ENCODE peak calls at places on chromosomes 4 and X, in nine cellular contexts. T is left cardiac atrium, W is left lung, R is RPMI7951, J is HS-27A, U is HT1080, X is globus pallidus, M is NCI-H1694 treated with DMSO at 0.1 percent for 48 hours, Y is lower leg skin. E is an unnamed sample.

GRCh38 chrX:55624403-55624802 is 1.2 kb downstream of the FOXR2 start:
- DNase-seq in T (no peak), W (peak), R (peak), J (no peak), U (no peak), X (no peak), M (no peak), Y (no peak), E (no peak)

GRCh38 chr4:36081185-36081584 is 163.1 kb downstream of the ARAP2 start:
- DNase-seq in T (no peak), W (no peak), R (no peak), J (no peak), U (peak), X (no peak), M (no peak), Y (no peak), E (no peak)

GRCh38 chrX:115459883-115460564 is 101.0 kb upstream of the PLS3 start:
- DNase-seq in T (no peak), W (no peak), R (no peak), J (no peak), U (no peak), X (no peak), M (no peak), Y (no peak), E (no peak)

GRCh38 chrX:88735835-88736234 is 11.2 kb upstream of the CPXCR1 start:
- DNase-seq in T (no peak), W (no peak), R (no peak), J (no peak), U (no peak), X (no peak), M (no peak), Y (no peak), E (no peak)

GRCh38 chr4:169229571-169230028 is 41.2 kb downstream of the SH3RF1 start:
- DNase-seq in T (no peak), W (no peak), R (peak), J (no peak), U (peak), X (no peak), M (no peak), Y (no peak), E (no peak)

GRCh38 chr4:108492816-108493595 is 127.4 kb upstream of the RPL34 start:
- DNase-seq in T (no peak), W (no peak), R (peak), J (no peak), U (peak), X (no peak), M (no peak), Y (no peak), E (no peak)

GRCh38 chrX:129622757-129623301 is 31.9 kb downstream of the APLN start:
- DNase-seq in T (no peak), W (no peak), R (peak), J (no peak), U (peak), X (no peak), M (no peak), Y (no peak), E (no peak)

GRCh38 chr4:113083346-113083745 is 33.9 kb downstream of the ANK2 start:
- DNase-seq in T (no peak), W (no peak), R (no peak), J (no peak), U (no peak), X (no peak), M (no peak), Y (no peak), E (no peak)

GRCh38 chrX:80486299-80486698 is 66.1 kb downstream of the TENT5D start:
- DNase-seq in T (no peak), W (no peak), R (no peak), J (no peak), U (no peak), X (no peak), M (no peak), Y (no peak), E (no peak)

GRCh38 chrX:74343970-74344622 is 40.1 kb downstream of the ZCCHC13 start:
- DNase-seq in T (peak), W (no peak), R (peak), J (peak), U (peak), X (peak), M (peak), Y (peak), E (peak)

GRCh38 chrX:135327299-135327698 is 18.0 kb downstream of the ETDC start:
- DNase-seq in T (no peak), W (no peak), R (peak), J (peak), U (peak), X (no peak), M (no peak), Y (no peak), E (no peak)

GRCh38 chr4:54942735-54943134 is 182.7 kb downstream of the KDR start:
- DNase-seq in T (no peak), W (no peak), R (no peak), J (no peak), U (no peak), X (peak), M (no peak), Y (no peak), E (no peak)

E was measured in heart right ventricle.